ENCODE peak calls at places on chromosomes 16 and 17, in five cellular contexts. N is IMR-90, U is lower lobe of right lung, D is body of pancreas, E is Peyer's patch. T is an unnamed sample.

GRCh38 chr17:27423651-27424050 is 32.6 kb upstream of the KSR1 start:
- DNase-seq in N (peak), U (no peak), D (no peak), E (no peak), T (peak)

GRCh38 chr17:77322534-77323412 is 182.0 kb downstream of the SEC14L1 start:
- DNase-seq in N (peak), U (peak), D (peak), E (peak), T (peak)

GRCh38 chr16:4375717-4376116 is 4.1 kb downstream of the VASN start:
- DNase-seq in N (no peak), U (no peak), D (peak), E (no peak), T (peak)

GRCh38 chr17:78923660-78924453 is 1.3 kb downstream of the TIMP2 start:
- DNase-seq in N (no peak), U (peak), D (peak), E (peak), T (no peak)

GRCh38 chr16:87333101-87333500 is 15.9 kb upstream of the C16orf95 start:
- DNase-seq in N (no peak), U (no peak), D (no peak), E (no peak), T (no peak)

GRCh38 chr17:78197147-78197830 is 10.1 kb downstream of the AFMID start:
- DNase-seq in N (no peak), U (no peak), D (peak), E (no peak), T (no peak)

GRCh38 chr17:57527437-57528083 is 217.5 kb downstream of the CCDC182 start:
- DNase-seq in N (no peak), U (no peak), D (no peak), E (no peak), T (no peak)

GRCh38 chr17:6461792-6462524 is 17.7 kb downstream of the PIMREG start:
- DNase-seq in N (no peak), U (peak), D (no peak), E (no peak), T (no peak)

GRCh38 chr17:33416131-33416530 is 123.0 kb upstream of the ASIC2 start:
- DNase-seq in N (no peak), U (no peak), D (no peak), E (no peak), T (no peak)

GRCh38 chr17:13728751-13729150 is 127.0 kb upstream of the HS3ST3A1 start:
- DNase-seq in N (peak), U (no peak), D (no peak), E (no peak), T (peak)

GRCh38 chr16:873243-873661 is 72.7 kb upstream of the GNG13 start:
- DNase-seq in N (no peak), U (peak), D (no peak), E (no peak), T (no peak)

GRCh38 chr17:37047631-37048104 is 98.9 kb downstream of the AATF start:
- DNase-seq in N (peak), U (peak), D (peak), E (peak), T (peak)

GRCh38 chr16:66516172-66516807 is 33.6 kb downstream of the TK2 start:
- DNase-seq in N (no peak), U (no peak), D (no peak), E (no peak), T (no peak)

GRCh38 chr17:61461967-61462733 is 9.9 kb downstream of the TBX4 start:
- DNase-seq in N (no peak), U (no peak), D (no peak), E (peak), T (no peak)

GRCh38 chr17:69552986-69553667 is 138.6 kb downstream of the MAP2K6 start:
- DNase-seq in N (no peak), U (no peak), D (no peak), E (no peak), T (no peak)

GRCh38 chr17:16878084-16878483 is 93.8 kb downstream of the TNFRSF13B start:
- DNase-seq in N (no peak), U (no peak), D (no peak), E (peak), T (no peak)

GRCh38 chr17:80622170-80622466 is 77.5 kb downstream of the RPTOR start:
- DNase-seq in N (no peak), U (no peak), D (no peak), E (no peak), T (no peak)

GRCh38 chr17:80618304-80618703 is 73.7 kb downstream of the RPTOR start:
- DNase-seq in N (no peak), U (no peak), D (no peak), E (no peak), T (no peak)

GRCh38 chr17:80624864-80625263 is 80.2 kb downstream of the RPTOR start:
- DNase-seq in N (no peak), U (no peak), D (no peak), E (no peak), T (no peak)

GRCh38 chr17:80619535-80620235 is 75.0 kb downstream of the RPTOR start:
- DNase-seq in N (peak), U (no peak), D (no peak), E (no peak), T (no peak)

DNA sequence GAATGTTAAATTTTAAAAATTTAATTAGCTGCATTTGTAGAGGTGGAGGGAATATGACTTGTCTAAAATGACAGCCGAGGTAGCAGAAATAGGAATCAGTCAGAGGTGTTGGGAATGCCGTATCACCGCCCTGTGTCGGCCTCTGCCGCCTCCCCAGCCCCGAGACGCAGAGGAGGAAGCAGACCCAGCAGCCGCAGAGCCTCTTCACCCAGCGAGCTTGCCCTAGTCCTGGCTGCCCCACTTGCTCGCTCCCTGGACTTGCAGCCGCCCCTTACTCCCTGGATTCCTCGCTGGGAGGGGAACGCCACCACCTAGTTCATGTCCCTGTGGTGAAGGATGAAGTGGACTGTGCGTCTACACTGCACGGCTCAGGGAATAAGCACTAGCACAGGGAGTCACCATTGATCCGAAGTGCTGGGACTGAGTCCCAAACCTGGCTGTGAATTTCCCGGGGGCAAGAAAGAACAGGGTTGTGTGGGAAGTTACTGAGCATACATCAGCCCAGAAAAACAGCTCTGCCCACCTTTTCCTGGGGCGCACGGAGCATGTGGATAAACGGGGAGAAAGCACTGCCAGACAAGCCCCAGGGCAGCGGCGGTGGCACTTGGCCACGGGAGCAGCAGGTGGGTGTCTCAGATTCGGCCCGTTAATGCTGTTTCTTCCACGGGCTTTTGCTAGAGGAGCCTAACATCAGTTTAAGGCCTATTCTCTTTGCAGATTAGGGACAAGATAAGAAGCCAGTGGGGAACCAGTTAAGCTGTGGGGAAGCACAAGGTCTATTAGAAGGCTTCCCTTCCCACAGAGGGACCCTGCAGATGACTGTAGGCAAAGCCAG is 76.9 kb downstream of the RPTOR start:
- DNase-seq in N (no peak), U (no peak), D (no peak), E (no peak), T (no peak)
- H3K4me3 ChIP-seq in N (no peak), U (no peak), D (no peak), E (no peak), T (no peak)

DNA sequence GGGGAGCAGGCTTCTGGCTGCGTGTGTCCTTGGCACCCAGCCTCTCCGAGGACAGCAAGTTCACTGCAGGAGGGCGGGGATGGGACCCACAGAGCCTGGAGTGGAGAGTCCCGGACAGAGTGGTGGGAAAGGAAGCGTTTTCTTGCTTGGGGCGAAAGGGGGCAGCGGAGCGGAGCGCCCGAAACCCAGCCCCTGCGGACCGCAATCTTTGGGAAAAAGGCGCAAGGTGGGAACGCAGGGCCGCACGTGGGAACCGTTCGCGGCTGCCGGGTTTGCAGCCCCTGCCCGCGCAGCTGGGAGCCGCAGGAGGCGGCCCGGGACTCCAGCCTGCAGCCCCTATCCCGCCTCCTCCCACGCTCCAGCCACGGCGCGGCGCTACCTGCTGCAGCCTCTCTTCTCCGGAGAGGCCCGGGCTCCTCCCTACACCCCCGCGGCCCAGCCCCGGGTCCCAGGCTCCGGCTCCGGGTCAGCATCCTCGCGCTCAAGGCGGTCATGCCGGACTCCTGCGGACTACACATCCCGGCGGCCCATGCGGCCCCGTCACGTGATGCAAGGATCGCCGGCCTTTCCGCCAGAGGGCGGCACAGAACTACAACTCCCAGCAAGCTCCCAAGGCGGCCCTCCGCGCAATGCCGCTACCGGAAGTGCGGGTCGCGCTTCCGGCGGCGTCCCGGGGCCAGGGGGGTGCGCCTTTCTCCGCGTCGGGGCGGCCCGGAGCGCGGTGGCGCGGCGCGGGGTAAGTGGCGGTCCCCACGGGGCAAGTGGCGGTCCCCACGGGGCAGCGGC is at the start of the genes NTHL1 and TSC2:
- DNase-seq in N (peak), U (peak), D (peak), E (peak), T (peak)
- TF ChIP-seq CTCF in N (peak), U (peak), D (peak), E (peak), T (no peak)

GRCh38 chr16:69179255-69180010 is 7.5 kb upstream of the SNTB2 start:
- DNase-seq in N (peak), U (peak), D (peak), E (peak), T (peak)
- H3K4me3 ChIP-seq in N (no peak), U (no peak), D (no peak), E (no peak), T (no peak)

DNA sequence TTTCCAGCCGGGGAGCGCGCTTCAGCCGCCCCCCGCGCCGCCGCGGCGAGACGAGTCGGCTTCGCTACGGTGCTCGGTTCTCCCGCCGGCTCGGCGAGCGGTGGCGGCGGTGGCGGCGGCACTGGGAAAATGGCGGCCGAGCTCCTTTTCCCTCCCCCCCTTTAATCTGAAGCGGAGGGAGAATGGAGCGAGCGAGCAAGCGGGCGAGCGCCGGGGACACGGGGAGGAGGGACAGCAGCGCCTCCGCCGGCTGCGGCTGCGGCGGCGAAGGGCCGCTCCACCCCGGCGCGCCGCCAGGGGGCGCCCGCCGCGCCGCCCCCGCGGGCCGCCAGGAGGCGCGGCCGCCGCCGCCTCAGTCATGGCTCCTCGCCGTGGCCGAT is at the start of gene KANSL1:
- DNase-seq in N (peak), U (peak), D (peak), E (peak), T (peak)
- TF ChIP-seq CTCF in N (peak), U (peak), D (peak), E (peak), T (no peak)

DNA sequence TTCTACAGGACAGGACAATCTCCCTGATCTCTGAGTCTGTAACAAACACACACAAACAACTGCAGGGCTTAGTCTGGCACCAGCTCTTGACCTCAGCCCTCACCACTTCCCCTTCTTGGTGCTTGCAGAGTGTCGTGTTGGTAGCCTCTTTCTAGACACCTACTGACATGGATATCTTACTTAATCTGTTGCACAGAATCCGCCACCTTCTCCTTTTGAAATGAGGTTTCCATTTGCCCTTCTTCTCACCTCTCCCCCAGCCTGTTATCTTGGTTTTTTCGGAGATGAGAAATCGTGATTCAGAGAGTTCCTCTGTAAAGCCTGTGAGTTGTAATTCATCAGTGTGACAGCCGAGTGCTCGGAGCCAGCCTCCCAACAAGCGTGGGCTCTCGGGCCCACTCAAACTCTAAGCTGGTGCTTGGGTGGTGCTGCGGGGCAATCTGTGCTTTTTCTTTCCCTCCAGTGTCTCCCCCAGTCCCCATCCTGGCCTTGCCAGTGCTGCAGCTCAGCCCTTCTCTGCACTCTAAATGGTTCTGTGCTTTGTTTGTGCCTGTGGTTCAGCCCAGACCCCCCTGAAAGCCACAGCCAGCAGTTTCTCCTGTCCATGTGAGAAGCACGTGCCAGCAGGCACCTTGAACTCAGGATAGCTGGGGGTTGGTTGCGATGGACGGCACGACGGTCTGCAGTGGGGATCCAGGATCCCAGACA is 28.1 kb downstream of the KIAA0513 start:
- DNase-seq in N (peak), U (peak), D (peak), E (peak), T (peak)
- H3K4me3 ChIP-seq in N (peak), U (peak), D (no peak), E (peak), T (peak)

GRCh38 chr16:58306327-58306726 is 11.5 kb upstream of the PRSS54 start:
- DNase-seq in N (peak), U (no peak), D (peak), E (peak), T (peak)
- TF ChIP-seq CTCF in N (peak), U (peak), D (peak), E (peak), T (peak)

T was measured in fibroblast of mammary gland.